ENCODE peak calls at places on chromosomes 7 and 10, in ten cellular contexts. One of them, this sample, is unnamed.
A peak's percentile ranks its signal among the peaks of the same experiment; 100 is the strongest.

GRCh38 chr7:9192969-9193368 is 759.6 kb downstream of the NXPH1 start:
- DNase-seq in suprapubic skin: no peak
- DNase-seq in psoas muscle: no peak
- DNase-seq in left ventricle myocardium inferior: no peak
- DNase-seq in PC-3: no peak
- DNase-seq in CD8-positive, alpha-beta T cell: no peak
- DNase-seq in HCT116: peak; percentile 1
- DNase-seq in heart right ventricle: no peak
- DNase-seq in SJSA1: no peak
- DNase-seq in colonic mucosa: no peak
- DNase-seq in this sample: no peak

GRCh38 chr7:106371629-106372028 is 86.8 kb upstream of the NAMPT start:
- DNase-seq in suprapubic skin: no peak
- DNase-seq in psoas muscle: no peak
- DNase-seq in left ventricle myocardium inferior: no peak
- DNase-seq in PC-3: no peak
- DNase-seq in CD8-positive, alpha-beta T cell: no peak
- DNase-seq in HCT116: no peak
- DNase-seq in heart right ventricle: no peak
- DNase-seq in SJSA1: no peak
- DNase-seq in colonic mucosa: no peak
- DNase-seq in this sample: no peak

GRCh38 chr7:74306737-74307469 is 17.7 kb downstream of the CLIP2 start:
- DNase-seq in suprapubic skin: no peak
- DNase-seq in psoas muscle: peak; percentile 63
- DNase-seq in left ventricle myocardium inferior: peak; percentile 54
- DNase-seq in PC-3: peak; percentile 82
- DNase-seq in CD8-positive, alpha-beta T cell: no peak
- DNase-seq in HCT116: no peak
- DNase-seq in heart right ventricle: peak; percentile 52
- DNase-seq in SJSA1: peak; percentile 80
- DNase-seq in colonic mucosa: peak; percentile 38
- DNase-seq in this sample: no peak

GRCh38 chr10:36647540-36647939 is 477.9 kb upstream of the ANKRD30A start:
- DNase-seq in suprapubic skin: no peak
- DNase-seq in psoas muscle: no peak
- DNase-seq in left ventricle myocardium inferior: no peak
- DNase-seq in PC-3: no peak
- DNase-seq in CD8-positive, alpha-beta T cell: no peak
- DNase-seq in HCT116: no peak
- DNase-seq in heart right ventricle: no peak
- DNase-seq in SJSA1: no peak
- DNase-seq in colonic mucosa: no peak
- DNase-seq in this sample: no peak

GRCh38 chr7:155518633-155519032 is 27.7 kb downstream of the CNPY1 start:
- DNase-seq in suprapubic skin: no peak
- DNase-seq in psoas muscle: no peak
- DNase-seq in left ventricle myocardium inferior: no peak
- DNase-seq in PC-3: no peak
- DNase-seq in CD8-positive, alpha-beta T cell: no peak
- DNase-seq in HCT116: no peak
- DNase-seq in heart right ventricle: no peak
- DNase-seq in SJSA1: no peak
- DNase-seq in colonic mucosa: no peak
- DNase-seq in this sample: no peak

GRCh38 chr10:6136215-6137201 is 47.7 kb downstream of the RBM17 start:
- DNase-seq in suprapubic skin: no peak
- DNase-seq in psoas muscle: no peak
- DNase-seq in left ventricle myocardium inferior: no peak
- DNase-seq in PC-3: peak; percentile 51
- DNase-seq in CD8-positive, alpha-beta T cell: no peak
- DNase-seq in HCT116: no peak
- DNase-seq in heart right ventricle: no peak
- DNase-seq in SJSA1: peak; percentile 63
- DNase-seq in colonic mucosa: no peak
- DNase-seq in this sample: no peak

GRCh38 chr10:130425169-130425568 is 289.0 kb downstream of the GLRX3 start:
- DNase-seq in suprapubic skin: no peak
- DNase-seq in psoas muscle: no peak
- DNase-seq in left ventricle myocardium inferior: no peak
- DNase-seq in PC-3: no peak
- DNase-seq in CD8-positive, alpha-beta T cell: no peak
- DNase-seq in HCT116: no peak
- DNase-seq in heart right ventricle: no peak
- DNase-seq in SJSA1: no peak
- DNase-seq in colonic mucosa: no peak
- DNase-seq in this sample: no peak

GRCh38 chr10:60820093-60820769 is 42.0 kb downstream of the CDK1 start:
- DNase-seq in suprapubic skin: no peak
- DNase-seq in psoas muscle: no peak
- DNase-seq in left ventricle myocardium inferior: no peak
- DNase-seq in PC-3: peak; percentile 49
- DNase-seq in CD8-positive, alpha-beta T cell: no peak
- DNase-seq in HCT116: no peak
- DNase-seq in heart right ventricle: no peak
- DNase-seq in SJSA1: peak; percentile 53
- DNase-seq in colonic mucosa: no peak
- DNase-seq in this sample: no peak

GRCh38 chr10:93080350-93081046 is 6.8 kb downstream of the CYP26A1 start:
- DNase-seq in suprapubic skin: no peak
- DNase-seq in psoas muscle: no peak
- DNase-seq in left ventricle myocardium inferior: peak; percentile 36
- DNase-seq in PC-3: peak; percentile 48
- DNase-seq in CD8-positive, alpha-beta T cell: peak; percentile 54
- DNase-seq in HCT116: peak; percentile 18
- DNase-seq in heart right ventricle: peak; percentile 27
- DNase-seq in SJSA1: peak; percentile 76
- DNase-seq in colonic mucosa: peak; percentile 49
- DNase-seq in this sample: peak; percentile 26

GRCh38 chr7:921071-921461 is 33.4 kb downstream of the ADAP1 start:
- DNase-seq in suprapubic skin: no peak
- DNase-seq in psoas muscle: peak; percentile 30
- DNase-seq in left ventricle myocardium inferior: no peak
- DNase-seq in PC-3: no peak
- DNase-seq in CD8-positive, alpha-beta T cell: no peak
- DNase-seq in HCT116: no peak
- DNase-seq in heart right ventricle: no peak
- DNase-seq in SJSA1: peak; percentile 30
- DNase-seq in colonic mucosa: no peak
- DNase-seq in this sample: peak; percentile 0

GRCh38 chr10:11149499-11149898 is 131.8 kb downstream of the CELF2 start:
- DNase-seq in suprapubic skin: no peak
- DNase-seq in psoas muscle: no peak
- DNase-seq in left ventricle myocardium inferior: no peak
- DNase-seq in PC-3: no peak
- DNase-seq in CD8-positive, alpha-beta T cell: peak; percentile 47
- DNase-seq in HCT116: no peak
- DNase-seq in heart right ventricle: no peak
- DNase-seq in SJSA1: no peak
- DNase-seq in colonic mucosa: no peak
- DNase-seq in this sample: peak; percentile 27

GRCh38 chr10:11146402-11147171 is 128.9 kb downstream of the CELF2 start:
- DNase-seq in suprapubic skin: no peak
- DNase-seq in psoas muscle: no peak
- DNase-seq in left ventricle myocardium inferior: no peak
- DNase-seq in PC-3: no peak
- DNase-seq in CD8-positive, alpha-beta T cell: no peak
- DNase-seq in HCT116: no peak
- DNase-seq in heart right ventricle: no peak
- DNase-seq in SJSA1: no peak
- DNase-seq in colonic mucosa: no peak
- DNase-seq in this sample: no peak

GRCh38 chr10:11148131-11148530 is 130.5 kb downstream of the CELF2 start:
- DNase-seq in suprapubic skin: no peak
- DNase-seq in psoas muscle: peak; percentile 58
- DNase-seq in left ventricle myocardium inferior: no peak
- DNase-seq in PC-3: no peak
- DNase-seq in CD8-positive, alpha-beta T cell: no peak
- DNase-seq in HCT116: no peak
- DNase-seq in heart right ventricle: no peak
- DNase-seq in SJSA1: no peak
- DNase-seq in colonic mucosa: no peak
- DNase-seq in this sample: no peak

GRCh38 chr10:11148638-11149037 is 131.0 kb downstream of the CELF2 start:
- DNase-seq in suprapubic skin: no peak
- DNase-seq in psoas muscle: no peak
- DNase-seq in left ventricle myocardium inferior: no peak
- DNase-seq in PC-3: no peak
- DNase-seq in CD8-positive, alpha-beta T cell: no peak
- DNase-seq in HCT116: no peak
- DNase-seq in heart right ventricle: no peak
- DNase-seq in SJSA1: no peak
- DNase-seq in colonic mucosa: no peak
- DNase-seq in this sample: no peak

DNA sequence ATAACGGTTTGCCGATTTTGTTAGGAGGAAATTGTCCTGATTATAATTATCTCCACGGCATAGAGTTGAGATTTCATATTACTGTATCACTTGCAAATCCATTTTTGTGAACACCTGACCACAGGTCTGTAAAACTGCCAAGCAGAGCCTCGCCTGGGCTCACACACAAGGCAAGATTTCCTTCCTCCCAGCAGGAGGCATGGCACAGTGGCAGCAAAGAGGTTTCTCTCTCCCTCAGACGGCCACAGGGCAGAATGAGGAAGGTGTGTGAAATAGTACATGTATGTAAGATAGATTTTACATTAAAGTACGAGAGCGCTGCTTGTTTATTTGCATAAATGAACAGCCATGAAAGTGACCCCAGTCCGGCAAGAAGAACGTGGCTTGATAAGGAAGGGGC is 130.1 kb downstream of the CELF2 start:
- DNase-seq in suprapubic skin: no peak
- DNase-seq in psoas muscle: no peak
- DNase-seq in left ventricle myocardium inferior: no peak
- DNase-seq in PC-3: no peak
- DNase-seq in CD8-positive, alpha-beta T cell: no peak
- DNase-seq in HCT116: no peak
- DNase-seq in heart right ventricle: no peak
- DNase-seq in SJSA1: no peak
- DNase-seq in colonic mucosa: no peak
- DNase-seq in this sample: peak; percentile 62
- H3K27ac ChIP-seq in suprapubic skin: peak overlapping the region; percentile 22
- H3K27ac ChIP-seq in psoas muscle: peak overlapping the region; percentile 76
- H3K27ac ChIP-seq in left ventricle myocardium inferior: peak overlapping the region; percentile 78
- H3K27ac ChIP-seq in PC-3: no peak overlapping the region
- H3K27ac ChIP-seq in CD8-positive, alpha-beta T cell: peak overlapping the region; percentile 53
- H3K27ac ChIP-seq in HCT116: no peak overlapping the region
- H3K27ac ChIP-seq in heart right ventricle: peak overlapping the region; percentile 79
- H3K27ac ChIP-seq in SJSA1: no peak overlapping the region
- H3K27ac ChIP-seq in colonic mucosa: no peak overlapping the region
- H3K27ac ChIP-seq in this sample: peak overlapping the region; percentile 14

DNA sequence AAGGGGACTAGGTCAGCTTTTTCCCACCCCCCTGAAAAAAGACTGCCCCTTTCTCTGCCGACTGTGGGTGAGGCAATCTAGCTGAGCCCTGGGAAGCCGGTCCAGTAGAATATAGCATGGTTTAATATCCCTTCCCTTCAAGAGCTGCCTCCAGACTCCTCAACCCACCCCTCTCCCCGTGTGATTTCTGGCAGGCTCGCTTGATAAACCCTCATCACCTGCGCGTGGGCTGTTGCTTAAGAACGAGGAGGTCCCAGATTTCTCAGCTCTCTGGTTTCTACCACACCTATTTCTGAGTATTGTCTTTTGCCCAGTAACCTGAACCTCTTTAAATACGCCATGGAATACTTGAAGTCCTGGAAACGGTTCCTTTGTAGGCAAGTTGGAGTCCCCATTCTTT is 2.0 kb upstream of the LRRC4 start:
- DNase-seq in suprapubic skin: no peak
- DNase-seq in psoas muscle: no peak
- DNase-seq in left ventricle myocardium inferior: no peak
- DNase-seq in PC-3: no peak
- DNase-seq in CD8-positive, alpha-beta T cell: no peak
- DNase-seq in HCT116: no peak
- DNase-seq in heart right ventricle: no peak
- DNase-seq in SJSA1: no peak
- DNase-seq in colonic mucosa: no peak
- DNase-seq in this sample: no peak
- H3K4me3 ChIP-seq in suprapubic skin: no peak overlapping the region
- H3K4me3 ChIP-seq in psoas muscle: no peak overlapping the region
- H3K4me3 ChIP-seq in left ventricle myocardium inferior: no peak overlapping the region
- H3K4me3 ChIP-seq in PC-3: no peak overlapping the region
- H3K4me3 ChIP-seq in CD8-positive, alpha-beta T cell: no peak overlapping the region
- H3K4me3 ChIP-seq in HCT116: no peak overlapping the region
- H3K4me3 ChIP-seq in heart right ventricle: no peak overlapping the region
- H3K4me3 ChIP-seq in SJSA1: no peak overlapping the region
- H3K4me3 ChIP-seq in colonic mucosa: no peak overlapping the region
- H3K4me3 ChIP-seq in this sample: no peak overlapping the region

DNA sequence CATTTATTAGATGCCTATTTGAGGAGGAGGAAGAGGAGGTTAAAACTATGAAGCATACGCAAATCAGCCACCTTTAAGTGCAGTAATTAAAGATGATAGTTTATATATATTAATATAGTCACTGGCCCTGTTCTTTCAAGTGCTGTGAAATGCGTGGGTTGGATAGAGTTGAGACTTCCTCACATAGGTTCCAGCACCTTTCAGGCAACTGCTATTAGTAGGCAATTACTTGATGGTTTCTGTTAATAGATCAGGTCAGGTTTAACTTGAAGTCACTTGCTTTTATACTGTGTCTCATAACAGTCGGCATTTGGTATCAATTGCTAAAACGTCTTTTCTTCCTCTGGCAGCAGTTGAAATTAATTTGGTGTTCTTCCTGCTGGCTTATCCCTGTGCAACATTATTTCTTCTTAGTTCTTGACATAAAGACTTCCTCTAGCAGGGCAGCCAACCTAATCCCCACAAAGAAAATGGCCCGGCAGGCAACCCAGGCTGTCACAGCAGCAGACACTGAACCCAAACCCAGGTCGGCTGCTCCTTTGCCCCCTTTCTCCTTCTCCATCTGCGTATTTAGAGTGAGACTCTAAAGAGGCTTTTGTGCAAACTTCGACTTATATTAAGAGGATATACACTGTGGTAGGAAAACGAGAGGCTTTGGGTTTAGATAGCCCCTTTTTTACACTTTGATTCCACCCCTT is 35.4 kb upstream of the BET1 start:
- DNase-seq in suprapubic skin: no peak
- DNase-seq in psoas muscle: no peak
- DNase-seq in left ventricle myocardium inferior: no peak
- DNase-seq in PC-3: no peak
- DNase-seq in CD8-positive, alpha-beta T cell: no peak
- DNase-seq in HCT116: no peak
- DNase-seq in heart right ventricle: no peak
- DNase-seq in SJSA1: no peak
- DNase-seq in colonic mucosa: no peak
- DNase-seq in this sample: no peak
- H3K4me1 ChIP-seq in suprapubic skin: no peaks in the 10 kb centered on the region
- H3K4me1 ChIP-seq in psoas muscle: no peaks in the 10 kb centered on the region
- H3K4me1 ChIP-seq in left ventricle myocardium inferior: no peaks in the 10 kb centered on the region
- H3K4me1 ChIP-seq in PC-3: peaks cover 12% of the 10 kb centered on the region
- H3K4me1 ChIP-seq in CD8-positive, alpha-beta T cell: no peaks in the 10 kb centered on the region
- H3K4me1 ChIP-seq in HCT116: no peaks in the 10 kb centered on the region
- H3K4me1 ChIP-seq in heart right ventricle: no peaks in the 10 kb centered on the region
- H3K4me1 ChIP-seq in SJSA1: no peaks in the 10 kb centered on the region
- H3K4me1 ChIP-seq in colonic mucosa: no peaks in the 10 kb centered on the region
- H3K4me1 ChIP-seq in this sample: no peaks in the 10 kb centered on the region

DNA sequence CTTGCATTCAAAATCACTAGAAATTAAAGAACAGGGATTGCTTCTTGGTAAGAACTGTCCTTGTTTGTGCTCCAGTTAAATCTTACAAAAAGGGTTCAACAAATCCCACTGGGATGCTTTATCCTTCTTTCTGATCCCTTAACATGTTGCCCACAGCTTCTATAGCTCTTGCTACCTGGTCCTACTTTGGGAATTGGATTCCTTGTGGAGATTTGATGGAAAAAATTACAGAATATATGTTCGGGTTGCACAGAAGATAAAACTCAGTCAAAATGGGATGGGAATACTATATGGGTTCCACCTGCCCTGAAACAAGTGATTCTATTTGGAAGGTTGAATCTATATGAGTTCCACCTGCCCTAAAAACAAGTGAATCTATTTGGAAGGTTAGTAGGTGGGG is at the start of gene OR2A25:
- DNase-seq in suprapubic skin: no peak
- DNase-seq in psoas muscle: no peak
- DNase-seq in left ventricle myocardium inferior: no peak
- DNase-seq in PC-3: no peak
- DNase-seq in CD8-positive, alpha-beta T cell: no peak
- DNase-seq in HCT116: no peak
- DNase-seq in heart right ventricle: no peak
- DNase-seq in SJSA1: no peak
- DNase-seq in colonic mucosa: no peak
- DNase-seq in this sample: no peak
- H3K27ac ChIP-seq in suprapubic skin: no peak within 1 kb of the TSS
- H3K27ac ChIP-seq in psoas muscle: no peak within 1 kb of the TSS
- H3K27ac ChIP-seq in left ventricle myocardium inferior: no peak within 1 kb of the TSS
- H3K27ac ChIP-seq in PC-3: no peak within 1 kb of the TSS
- H3K27ac ChIP-seq in CD8-positive, alpha-beta T cell: no peak within 1 kb of the TSS
- H3K27ac ChIP-seq in HCT116: no peak within 1 kb of the TSS
- H3K27ac ChIP-seq in heart right ventricle: no peak within 1 kb of the TSS
- H3K27ac ChIP-seq in SJSA1: no peak within 1 kb of the TSS
- H3K27ac ChIP-seq in colonic mucosa: no peak within 1 kb of the TSS
- H3K27ac ChIP-seq in this sample: no peak within 1 kb of the TSS

This sample was measured in CD8-positive, alpha-beta memory T cell.